ENCODE peak calls at places on chromosomes 12 and 14, in six cellular contexts. U is GM10248, Q is LoVo, Z is activated T-cell treated with anti-CD3 and anti-CD28 coated beads for 4 hours, C is HFF-Myc, P is tibial artery. K is an unnamed sample.

GRCh38 chr14:38210587-38211257 is 3.0 kb downstream of the SSTR1 start:
- DNase-seq in Q (no peak), P (no peak), C (no peak), U (no peak), Z (no peak), K (no peak)

GRCh38 chr14:86540636-86541247 is 1010.8 kb downstream of the FLRT2 start:
- DNase-seq in Q (no peak), U (no peak), P (no peak), C (no peak), Z (no peak), K (no peak)

GRCh38 chr14:74048291-74048690 is 29.1 kb downstream of the BBOF1 start:
- DNase-seq in Z (no peak), Q (no peak), U (no peak), C (no peak), P (no peak), K (no peak)

GRCh38 chr12:112107306-112107705 is 1.3 kb downstream of the NAA25 start:
- DNase-seq in Q (no peak), C (no peak), U (no peak), Z (no peak), P (no peak), K (no peak)

GRCh38 chr12:106750524-106750923 is 24.0 kb upstream of the RIC8B start:
- DNase-seq in Q (no peak), U (no peak), P (no peak), C (no peak), Z (no peak), K (no peak)

GRCh38 chr14:23122086-23122485 is 3.0 kb upstream of the CEBPE start:
- DNase-seq in P (no peak), C (no peak), Q (no peak), Z (no peak), U (no peak), K (no peak)

GRCh38 chr14:102013669-102014200 is 49.4 kb downstream of the DYNC1H1 start:
- DNase-seq in U (no peak), Q (no peak), C (no peak), Z (no peak), P (no peak), K (no peak)

GRCh38 chr12:12724421-12725085 is 7.4 kb downstream of the CDKN1B start:
- DNase-seq in Z (no peak), Q (no peak), U (no peak), P (no peak), C (no peak), K (no peak)

GRCh38 chr12:10310926-10311705 is 3.4 kb downstream of the KLRD1 start:
- DNase-seq in C (no peak), U (no peak), Q (no peak), Z (no peak), P (no peak), K (no peak)